ENCODE peak calls at places on chromosomes 11 and 22, in six cellular contexts. One of them, this sample, is unnamed.

GRCh38 chr11:132231656-132232173 is 861.3 kb downstream of the NTM start:
- DNase-seq in right lobe of liver: no peak
- DNase-seq in brain microvascular endothelial cell: no peak
- DNase-seq in NB4: no peak
- DNase-seq in activated CD8-positive, alpha-beta T cell treated with anti-CD3 and anti-CD28 coated beads for 36 hours: no peak
- DNase-seq in PC-3: no peak
- DNase-seq in this sample: no peak

GRCh38 chr11:112185883-112186282 is 10.6 kb downstream of the BCO2 start:
- DNase-seq in brain microvascular endothelial cell: no peak
- DNase-seq in right lobe of liver: no peak
- DNase-seq in NB4: no peak
- DNase-seq in activated CD8-positive, alpha-beta T cell treated with anti-CD3 and anti-CD28 coated beads for 36 hours: no peak
- DNase-seq in PC-3: no peak
- DNase-seq in this sample: no peak

GRCh38 chr11:4025957-4026324 is 68.7 kb upstream of the RRM1 start:
- DNase-seq in brain microvascular endothelial cell: no peak
- DNase-seq in NB4: no peak
- DNase-seq in PC-3: no peak
- DNase-seq in activated CD8-positive, alpha-beta T cell treated with anti-CD3 and anti-CD28 coated beads for 36 hours: no peak
- DNase-seq in right lobe of liver: no peak
- DNase-seq in this sample: no peak

GRCh38 chr11:43943357-43943930 is 1.0 kb downstream of the C11orf96 start:
- DNase-seq in activated CD8-positive, alpha-beta T cell treated with anti-CD3 and anti-CD28 coated beads for 36 hours: no peak
- DNase-seq in NB4: peak; percentile 22
- DNase-seq in brain microvascular endothelial cell: peak; percentile 14
- DNase-seq in right lobe of liver: no peak
- DNase-seq in PC-3: peak; percentile 7
- DNase-seq in this sample: no peak

GRCh38 chr22:25419247-25420113 is 145.0 kb upstream of the GRK3 start:
- DNase-seq in PC-3: no peak
- DNase-seq in activated CD8-positive, alpha-beta T cell treated with anti-CD3 and anti-CD28 coated beads for 36 hours: no peak
- DNase-seq in brain microvascular endothelial cell: peak; percentile 38
- DNase-seq in right lobe of liver: no peak
- DNase-seq in NB4: peak; percentile 83
- DNase-seq in this sample: no peak

GRCh38 chr11:134275534-134276395 is at the start of gene GLB1L3:
- DNase-seq in right lobe of liver: no peak
- DNase-seq in activated CD8-positive, alpha-beta T cell treated with anti-CD3 and anti-CD28 coated beads for 36 hours: peak; percentile 87
- DNase-seq in PC-3: no peak
- DNase-seq in brain microvascular endothelial cell: no peak
- DNase-seq in NB4: no peak
- DNase-seq in this sample: peak; percentile 22

GRCh38 chr22:50308986-50309600 is 1.6 kb upstream of the PLXNB2 start:
- DNase-seq in activated CD8-positive, alpha-beta T cell treated with anti-CD3 and anti-CD28 coated beads for 36 hours: no peak
- DNase-seq in PC-3: no peak
- DNase-seq in right lobe of liver: no peak
- DNase-seq in brain microvascular endothelial cell: no peak
- DNase-seq in NB4: peak; percentile 68
- DNase-seq in this sample: no peak

GRCh38 chr22:27137809-27138400 is 480.5 kb downstream of the MIAT start:
- DNase-seq in NB4: no peak
- DNase-seq in PC-3: no peak
- DNase-seq in right lobe of liver: no peak
- DNase-seq in activated CD8-positive, alpha-beta T cell treated with anti-CD3 and anti-CD28 coated beads for 36 hours: no peak
- DNase-seq in brain microvascular endothelial cell: no peak
- DNase-seq in this sample: no peak

GRCh38 chr22:39482768-39483167 is 19.3 kb upstream of the MIEF1 start:
- DNase-seq in NB4: no peak
- DNase-seq in right lobe of liver: peak; percentile 51
- DNase-seq in PC-3: no peak
- DNase-seq in activated CD8-positive, alpha-beta T cell treated with anti-CD3 and anti-CD28 coated beads for 36 hours: no peak
- DNase-seq in brain microvascular endothelial cell: no peak
- DNase-seq in this sample: no peak

GRCh38 chr11:31813242-31813960 is 2.3 kb upstream of the PAX6 start:
- DNase-seq in activated CD8-positive, alpha-beta T cell treated with anti-CD3 and anti-CD28 coated beads for 36 hours: no peak
- DNase-seq in NB4: peak; percentile 32
- DNase-seq in PC-3: peak; percentile 29
- DNase-seq in right lobe of liver: no peak
- DNase-seq in brain microvascular endothelial cell: no peak
- DNase-seq in this sample: no peak

GRCh38 chr11:109426442-109426841 is 4.5 kb downstream of the C11orf87 start:
- DNase-seq in NB4: peak; percentile 12
- DNase-seq in PC-3: peak; percentile 42
- DNase-seq in right lobe of liver: no peak
- DNase-seq in brain microvascular endothelial cell: no peak
- DNase-seq in activated CD8-positive, alpha-beta T cell treated with anti-CD3 and anti-CD28 coated beads for 36 hours: no peak
- DNase-seq in this sample: no peak
- TF ChIP-seq CTCF in NB4: peak; percentile 33
- TF ChIP-seq CTCF in PC-3: peak; percentile 42
- TF ChIP-seq CTCF in right lobe of liver: no peak
- TF ChIP-seq CTCF in brain microvascular endothelial cell: peak; percentile 43
- TF ChIP-seq CTCF in activated CD8-positive, alpha-beta T cell treated with anti-CD3 and anti-CD28 coated beads for 36 hours: no peak
- TF ChIP-seq CTCF in this sample: peak; percentile 43

DNA sequence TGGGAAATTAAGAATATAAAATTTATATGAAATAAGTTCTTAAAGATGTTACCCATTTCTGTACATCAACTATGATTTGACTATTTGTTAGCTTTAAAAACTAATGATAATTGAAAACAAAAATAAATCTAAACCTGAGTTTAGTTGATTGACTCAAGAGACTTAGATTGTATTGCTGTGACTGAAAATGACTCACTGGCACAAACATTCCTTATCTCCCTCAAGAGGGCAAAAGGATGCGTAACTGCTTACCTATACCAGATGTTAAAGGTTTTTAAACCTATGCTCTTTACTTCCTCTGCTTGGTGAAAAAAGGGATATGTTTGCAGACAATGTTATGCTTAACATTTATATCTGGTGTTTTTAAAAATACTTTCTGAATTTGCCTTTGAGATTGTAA is 30.3 kb downstream of the ATM start:
- DNase-seq in right lobe of liver: no peak
- DNase-seq in NB4: no peak
- DNase-seq in activated CD8-positive, alpha-beta T cell treated with anti-CD3 and anti-CD28 coated beads for 36 hours: no peak
- DNase-seq in brain microvascular endothelial cell: peak; percentile 3
- DNase-seq in PC-3: peak; percentile 61
- DNase-seq in this sample: no peak
- TF ChIP-seq CTCF in right lobe of liver: no peak
- TF ChIP-seq CTCF in NB4: no peak
- TF ChIP-seq CTCF in activated CD8-positive, alpha-beta T cell treated with anti-CD3 and anti-CD28 coated beads for 36 hours: no peak
- TF ChIP-seq CTCF in brain microvascular endothelial cell: no peak
- TF ChIP-seq CTCF in PC-3: no peak
- TF ChIP-seq CTCF in this sample: no peak

DNA sequence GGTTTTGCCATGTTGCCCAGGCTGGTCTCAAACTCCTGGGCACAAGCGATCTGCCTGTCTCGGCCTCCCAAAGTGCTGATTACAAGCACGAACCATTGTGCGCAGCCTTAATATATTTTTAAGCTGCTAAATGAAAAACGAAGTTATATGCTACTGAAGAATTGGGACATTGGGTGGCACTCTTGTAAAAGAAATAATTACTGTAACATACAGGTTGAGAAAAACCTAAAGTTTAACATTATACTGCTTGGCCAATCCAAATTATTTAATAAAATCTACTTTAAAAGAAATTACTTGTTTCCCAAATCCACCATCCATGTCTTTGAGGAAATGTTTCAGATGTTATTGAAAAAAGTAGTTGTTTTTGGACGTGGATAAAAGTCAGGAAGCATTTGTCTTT is 37.9 kb upstream of the ARHGAP32 start:
- DNase-seq in brain microvascular endothelial cell: no peak
- DNase-seq in NB4: peak; percentile 11
- DNase-seq in activated CD8-positive, alpha-beta T cell treated with anti-CD3 and anti-CD28 coated beads for 36 hours: no peak
- DNase-seq in right lobe of liver: no peak
- DNase-seq in PC-3: peak; percentile 43
- DNase-seq in this sample: no peak
- TF ChIP-seq CTCF in brain microvascular endothelial cell: no peak
- TF ChIP-seq CTCF in NB4: no peak
- TF ChIP-seq CTCF in activated CD8-positive, alpha-beta T cell treated with anti-CD3 and anti-CD28 coated beads for 36 hours: no peak
- TF ChIP-seq CTCF in right lobe of liver: peak; percentile 42
- TF ChIP-seq CTCF in PC-3: peak; percentile 55
- TF ChIP-seq CTCF in this sample: no peak

DNA sequence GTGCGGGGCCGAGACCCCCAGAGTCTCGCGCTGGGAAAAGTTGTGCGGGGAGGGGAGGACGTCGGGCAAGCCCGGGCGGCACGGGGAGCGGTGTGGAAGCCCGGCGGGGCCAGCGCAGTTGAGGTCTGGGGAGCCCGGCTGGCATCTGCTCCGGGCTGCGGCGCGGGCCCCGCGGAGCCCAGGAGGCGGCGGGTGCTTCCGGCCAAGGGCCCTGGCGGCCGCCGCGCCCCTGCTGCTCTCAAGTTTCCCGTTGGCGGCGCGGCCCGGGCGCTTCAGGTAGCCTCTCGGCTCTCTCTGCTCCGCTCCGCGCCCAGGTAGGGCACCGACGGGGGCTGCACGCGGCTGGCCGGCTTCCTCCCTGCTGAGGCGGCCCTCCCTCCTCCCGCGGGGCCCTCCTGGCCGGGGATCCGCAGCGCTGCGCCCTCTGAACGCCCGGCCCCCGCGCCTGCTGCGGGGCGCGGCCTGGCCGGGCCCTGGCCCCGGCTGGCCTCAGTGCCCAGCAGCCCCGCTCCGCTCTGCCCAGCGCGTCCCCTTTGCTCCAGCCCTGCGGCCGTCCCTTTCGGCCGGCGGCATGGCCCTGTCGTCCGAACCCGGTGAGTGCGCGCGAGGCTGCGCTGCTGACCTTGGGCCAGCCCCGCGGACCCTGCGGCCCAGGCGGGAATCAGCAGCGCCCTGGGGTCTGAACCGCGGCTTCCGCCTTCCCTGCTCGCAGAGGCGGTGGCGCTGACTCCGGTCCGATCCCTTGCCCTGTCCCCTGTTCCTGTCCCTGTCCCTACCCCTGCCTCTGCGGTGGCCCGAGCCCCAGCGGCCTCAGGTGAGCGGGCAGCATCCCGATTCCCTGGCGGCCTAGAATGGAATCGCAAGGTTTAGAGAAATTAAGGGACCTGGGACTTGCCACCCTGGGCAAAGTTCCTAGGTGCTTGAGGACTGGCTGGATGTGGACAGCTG is 4.3 kb upstream of the AMPD3 start:
- DNase-seq in activated CD8-positive, alpha-beta T cell treated with anti-CD3 and anti-CD28 coated beads for 36 hours: peak; percentile 66
- DNase-seq in NB4: peak; percentile 71
- DNase-seq in PC-3: peak; percentile 79
- DNase-seq in right lobe of liver: peak; percentile 68
- DNase-seq in brain microvascular endothelial cell: no peak
- DNase-seq in this sample: peak; percentile 75
- TF ChIP-seq CTCF in activated CD8-positive, alpha-beta T cell treated with anti-CD3 and anti-CD28 coated beads for 36 hours: peak; percentile 65
- TF ChIP-seq CTCF in NB4: peak; percentile 23
- TF ChIP-seq CTCF in PC-3: peak; percentile 66
- TF ChIP-seq CTCF in right lobe of liver: peak; percentile 54
- TF ChIP-seq CTCF in brain microvascular endothelial cell: peak; percentile 72
- TF ChIP-seq CTCF in this sample: peak; percentile 74

GRCh38 chr11:50174189-50174588 is 141.5 kb downstream of the OR4C45 start:
- DNase-seq in NB4: no peak
- DNase-seq in right lobe of liver: no peak
- DNase-seq in PC-3: peak; percentile 55
- DNase-seq in activated CD8-positive, alpha-beta T cell treated with anti-CD3 and anti-CD28 coated beads for 36 hours: no peak
- DNase-seq in brain microvascular endothelial cell: peak; percentile 15
- DNase-seq in this sample: no peak
- TF ChIP-seq CTCF in NB4: no peak
- TF ChIP-seq CTCF in right lobe of liver: peak; percentile 6
- TF ChIP-seq CTCF in PC-3: peak; percentile 47
- TF ChIP-seq CTCF in activated CD8-positive, alpha-beta T cell treated with anti-CD3 and anti-CD28 coated beads for 36 hours: no peak
- TF ChIP-seq CTCF in brain microvascular endothelial cell: no peak
- TF ChIP-seq CTCF in this sample: no peak

DNA sequence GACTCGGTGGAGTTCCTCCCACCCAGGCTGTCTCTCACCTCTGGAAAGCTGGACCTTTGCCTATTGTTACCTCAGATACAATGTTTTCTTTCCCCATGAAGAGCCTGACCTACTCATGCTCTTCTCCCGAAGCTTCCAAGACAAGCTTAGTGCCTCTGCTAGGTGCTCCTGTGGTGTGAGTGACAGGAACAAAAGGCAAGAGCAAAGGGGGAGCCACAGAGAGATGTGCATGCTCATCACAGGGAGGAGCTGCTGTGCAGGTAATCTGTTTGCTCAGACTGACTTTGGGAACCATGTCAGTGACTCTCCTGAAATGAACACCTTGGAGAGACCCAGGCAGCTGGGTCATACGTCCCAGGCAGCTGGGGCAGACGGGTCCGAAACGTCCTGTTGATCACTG is 53.6 kb upstream of the VSTM5 start:
- DNase-seq in brain microvascular endothelial cell: no peak
- DNase-seq in activated CD8-positive, alpha-beta T cell treated with anti-CD3 and anti-CD28 coated beads for 36 hours: no peak
- DNase-seq in PC-3: peak; percentile 44
- DNase-seq in right lobe of liver: no peak
- DNase-seq in NB4: no peak
- DNase-seq in this sample: no peak
- TF ChIP-seq CTCF in brain microvascular endothelial cell: no peak
- TF ChIP-seq CTCF in activated CD8-positive, alpha-beta T cell treated with anti-CD3 and anti-CD28 coated beads for 36 hours: no peak
- TF ChIP-seq CTCF in PC-3: peak; percentile 39
- TF ChIP-seq CTCF in right lobe of liver: no peak
- TF ChIP-seq CTCF in NB4: no peak
- TF ChIP-seq CTCF in this sample: no peak

DNA sequence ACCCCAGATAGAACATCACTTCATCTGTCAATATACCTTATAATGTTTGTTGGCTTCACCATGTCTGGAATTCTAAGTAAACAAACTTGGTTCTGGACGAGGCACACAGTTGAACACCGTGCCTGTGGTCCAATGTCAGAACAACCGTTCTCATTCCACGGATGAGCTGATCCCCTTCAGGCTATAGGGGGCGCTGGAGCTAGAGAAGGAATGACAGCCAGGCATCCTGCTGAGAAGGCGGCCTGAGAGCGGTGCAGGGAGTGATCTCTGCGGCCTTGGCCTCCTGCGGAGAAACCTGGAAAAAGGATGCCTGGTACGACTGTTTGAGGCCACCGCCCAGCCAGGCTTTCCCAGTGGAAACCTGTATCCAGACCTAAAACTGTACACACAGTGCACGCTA is 48.7 kb downstream of the FDX1 start:
- DNase-seq in right lobe of liver: no peak
- DNase-seq in brain microvascular endothelial cell: no peak
- DNase-seq in NB4: peak; percentile 29
- DNase-seq in activated CD8-positive, alpha-beta T cell treated with anti-CD3 and anti-CD28 coated beads for 36 hours: peak; percentile 9
- DNase-seq in PC-3: no peak
- DNase-seq in this sample: peak; percentile 12
- TF ChIP-seq CTCF in right lobe of liver: no peak
- TF ChIP-seq CTCF in brain microvascular endothelial cell: peak; percentile 60
- TF ChIP-seq CTCF in NB4: peak; percentile 34
- TF ChIP-seq CTCF in activated CD8-positive, alpha-beta T cell treated with anti-CD3 and anti-CD28 coated beads for 36 hours: peak; percentile 13
- TF ChIP-seq CTCF in PC-3: peak; percentile 49
- TF ChIP-seq CTCF in this sample: peak; percentile 52

DNA sequence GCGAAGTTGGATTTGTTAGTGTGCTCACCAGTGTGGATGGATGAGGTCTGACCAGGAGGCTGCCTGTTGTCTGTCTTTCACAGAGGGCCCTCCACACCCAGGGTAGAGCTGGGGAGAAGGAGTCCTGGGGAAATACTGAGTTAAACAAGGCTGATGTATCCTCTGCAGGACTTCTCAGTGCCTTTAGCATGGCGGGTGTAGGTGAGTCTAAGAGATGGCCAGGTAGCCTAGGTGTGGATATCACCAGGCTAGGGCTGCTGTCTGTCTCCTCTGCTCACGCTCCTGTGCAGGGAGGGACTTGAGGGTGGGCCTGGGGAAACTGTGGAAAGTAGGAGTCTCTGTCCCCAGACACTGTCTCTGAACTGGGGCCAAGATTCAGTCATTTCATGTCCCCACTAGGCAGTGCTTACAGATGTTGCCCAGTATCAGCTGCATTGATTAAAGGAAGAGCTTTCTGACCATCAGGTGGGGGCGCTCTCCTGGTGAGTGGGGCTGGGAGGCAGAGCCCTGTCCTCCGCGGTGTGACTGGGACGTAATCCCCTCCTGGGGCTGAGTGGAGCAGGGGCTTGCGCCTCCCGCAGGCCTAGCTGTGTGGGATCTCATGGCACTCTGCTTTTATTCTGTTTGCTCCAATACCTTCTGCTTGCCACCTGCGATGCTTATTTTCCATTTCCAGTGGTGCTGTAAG is 35.5 kb upstream of the CCDC188 start:
- DNase-seq in right lobe of liver: no peak
- DNase-seq in brain microvascular endothelial cell: no peak
- DNase-seq in NB4: peak; percentile 52
- DNase-seq in activated CD8-positive, alpha-beta T cell treated with anti-CD3 and anti-CD28 coated beads for 36 hours: no peak
- DNase-seq in PC-3: no peak
- DNase-seq in this sample: no peak
- TF ChIP-seq CTCF in right lobe of liver: no peak
- TF ChIP-seq CTCF in brain microvascular endothelial cell: peak; percentile 46
- TF ChIP-seq CTCF in NB4: peak; percentile 16
- TF ChIP-seq CTCF in activated CD8-positive, alpha-beta T cell treated with anti-CD3 and anti-CD28 coated beads for 36 hours: no peak
- TF ChIP-seq CTCF in PC-3: peak; percentile 24
- TF ChIP-seq CTCF in this sample: peak; percentile 37

This sample was measured in progenitor cell of endocrine pancreas.